ENCODE peak calls at places on chromosome 1, in six cellular contexts. W is HCT116, X is H1, G is GM12878, F is K562, B is SK-N-SH. A is an unnamed sample.

GRCh38 chr1:58779837-58780585 is 3.8 kb downstream of the JUN start:
- DNase-seq in W (no peak), X (no peak), G (no peak), F (no peak), B (no peak), A (no peak)

GRCh38 chr1:231062500-231063270 is 22.6 kb upstream of the FAM89A start:
- DNase-seq in W (no peak), X (no peak), G (no peak), F (no peak), B (no peak), A (no peak)

GRCh38 chr1:211829343-211830054 is 1.1 kb downstream of the LPGAT1 start:
- DNase-seq in W (no peak), X (peak), G (no peak), F (no peak), B (peak), A (no peak)

GRCh38 chr1:114509596-114510234 is 1.3 kb downstream of the TRIM33 start:
- DNase-seq in W (no peak), X (no peak), G (no peak), F (no peak), B (no peak), A (no peak)

GRCh38 chr1:26772687-26773086 is 15.1 kb upstream of the PIGV start:
- DNase-seq in W (no peak), X (no peak), G (no peak), F (no peak), B (no peak), A (no peak)

GRCh38 chr1:228944991-228945390 is 209.7 kb downstream of the RHOU start:
- DNase-seq in W (no peak), X (no peak), G (no peak), F (no peak), B (no peak), A (no peak)

GRCh38 chr1:16204634-16205332 is 7.7 kb downstream of the ARHGEF19 start:
- DNase-seq in W (no peak), X (peak), G (no peak), F (peak), B (peak), A (no peak)

GRCh38 chr1:71276466-71276865 is 195.6 kb upstream of the ZRANB2 start:
- DNase-seq in W (no peak), X (no peak), G (no peak), F (no peak), B (no peak), A (no peak)

GRCh38 chr1:167720965-167721616 is 691 bp upstream of the MPZL1 start:
- DNase-seq in W (no peak), X (no peak), G (no peak), F (no peak), B (peak), A (no peak)

GRCh38 chr1:22969224-22969829 is 3.3 kb downstream of the LACTBL1 start:
- DNase-seq in W (no peak), X (no peak), G (no peak), F (no peak), B (peak), A (no peak)

GRCh38 chr1:74811421-74812179 is 78.6 kb downstream of the TYW3 start:
- DNase-seq in W (no peak), X (no peak), G (no peak), F (no peak), B (no peak), A (no peak)

GRCh38 chr1:225835752-225836151 is 25.8 kb downstream of the EPHX1 start:
- DNase-seq in W (no peak), X (no peak), G (no peak), F (no peak), B (no peak), A (no peak)

GRCh38 chr1:244413736-244414135 is 38.0 kb downstream of the ADSS2 start:
- DNase-seq in W (no peak), X (no peak), G (no peak), F (no peak), B (no peak), A (no peak)

GRCh38 chr1:207644852-207645631 is at the start of gene CR1L:
- DNase-seq in W (no peak), X (no peak), G (no peak), F (peak), B (peak), A (no peak)

GRCh38 chr1:66402194-66402593 is 131.8 kb upstream of the SGIP1 start:
- DNase-seq in W (no peak), X (no peak), G (peak), F (no peak), B (no peak), A (no peak)

GRCh38 chr1:243378666-243379065 is 122.8 kb downstream of the SDCCAG8 start:
- DNase-seq in W (no peak), X (no peak), G (no peak), F (no peak), B (no peak), A (no peak)

GRCh38 chr1:212749924-212750535 is 41.5 kb downstream of the NSL1 start:
- DNase-seq in W (peak), X (no peak), G (peak), F (peak), B (peak), A (peak)

GRCh38 chr1:8671313-8671917 is 146.0 kb downstream of the RERE start:
- DNase-seq in W (peak), X (no peak), G (no peak), F (peak), B (peak), A (no peak)

GRCh38 chr1:29829448-29830344 is 593.4 kb downstream of the PTPRU start:
- DNase-seq in W (no peak), X (peak), G (no peak), F (no peak), B (no peak), A (no peak)

GRCh38 chr1:117540532-117540931 is 65.3 kb upstream of the TENT5C start:
- DNase-seq in W (no peak), X (no peak), G (no peak), F (no peak), B (no peak), A (no peak)

GRCh38 chr1:174239541-174239940 is 80.2 kb downstream of the RABGAP1L start:
- DNase-seq in W (no peak), X (no peak), G (no peak), F (no peak), B (no peak), A (no peak)

GRCh38 chr1:10694633-10695627 is 101.5 kb downstream of the CASZ1 start:
- DNase-seq in W (peak), X (peak), G (no peak), F (peak), B (peak), A (no peak)

GRCh38 chr1:183097438-183098051 is 74.3 kb downstream of the LAMC1 start:
- DNase-seq in W (no peak), X (no peak), G (no peak), F (no peak), B (no peak), A (no peak)

GRCh38 chr1:63877816-63878215 is 104.0 kb downstream of the ROR1 start:
- DNase-seq in W (peak), X (no peak), G (no peak), F (no peak), B (no peak), A (no peak)

GRCh38 chr1:208189183-208189582 is 55.0 kb downstream of the PLXNA2 start:
- DNase-seq in W (no peak), X (no peak), G (peak), F (peak), B (no peak), A (no peak)

GRCh38 chr1:20160034-20160433 is 20.9 kb downstream of the PLA2G2F start:
- DNase-seq in W (peak), X (no peak), G (no peak), F (no peak), B (no peak), A (no peak)

GRCh38 chr1:186375929-186376330 is 292 bp downstream of the ODR4 start:
- DNase-seq in W (no peak), X (no peak), G (no peak), F (no peak), B (no peak), A (no peak)

GRCh38 chr1:199913313-199913712 is 114.2 kb upstream of the NR5A2 start:
- DNase-seq in W (no peak), X (no peak), G (no peak), F (no peak), B (no peak), A (no peak)

GRCh38 chr1:226201029-226201593 is 14.6 kb upstream of the ACBD3 start:
- DNase-seq in W (peak), X (no peak), G (no peak), F (peak), B (no peak), A (no peak)

GRCh38 chr1:188023206-188023605 is 1194.5 kb downstream of the PLA2G4A start:
- DNase-seq in W (no peak), X (no peak), G (no peak), F (no peak), B (no peak), A (no peak)

DNA sequence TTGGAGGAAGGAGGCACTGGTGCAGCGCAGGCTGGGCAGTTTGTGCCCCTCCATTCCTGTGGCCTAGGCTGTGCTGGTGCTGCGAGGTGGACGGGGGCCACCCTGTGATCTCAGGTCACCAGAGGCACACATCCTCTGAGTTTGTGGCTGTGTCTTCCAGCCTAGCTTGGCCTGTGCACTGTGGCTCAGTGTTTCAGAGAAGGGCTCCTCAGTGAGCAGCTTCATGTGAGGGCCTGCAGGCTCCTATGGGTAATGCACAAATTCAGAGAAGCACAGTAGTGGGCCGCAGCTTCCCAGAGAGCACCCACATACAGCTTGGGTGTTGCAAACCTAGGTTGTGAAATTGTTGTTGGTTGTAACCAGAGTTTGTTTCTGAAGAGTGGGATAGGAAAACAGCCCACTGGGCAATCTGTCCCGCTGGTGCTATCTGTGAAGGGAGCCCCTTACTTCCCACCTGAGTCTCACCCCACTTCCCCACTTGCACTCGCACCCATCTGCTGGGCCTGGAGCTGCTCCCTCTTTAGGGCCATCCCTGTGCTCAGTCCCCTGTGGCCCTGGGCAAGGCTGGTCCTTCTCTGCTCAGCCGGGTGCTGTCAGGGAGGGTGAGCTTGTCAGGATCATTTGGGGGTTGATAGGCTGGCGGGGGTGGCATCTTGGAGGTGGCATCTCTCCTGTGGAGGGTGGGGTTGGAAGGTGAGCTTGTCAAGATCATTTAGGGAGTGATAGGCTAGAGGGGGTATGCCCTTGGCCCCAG is 30.2 kb downstream of the SNAP47 start:
- DNase-seq in W (no peak), X (no peak), G (no peak), F (no peak), B (no peak), A (no peak)
- H3K9ac ChIP-seq in W (no peak), X (no peak), G (no peak), F (no peak), B (no peak), A (no peak)

DNA sequence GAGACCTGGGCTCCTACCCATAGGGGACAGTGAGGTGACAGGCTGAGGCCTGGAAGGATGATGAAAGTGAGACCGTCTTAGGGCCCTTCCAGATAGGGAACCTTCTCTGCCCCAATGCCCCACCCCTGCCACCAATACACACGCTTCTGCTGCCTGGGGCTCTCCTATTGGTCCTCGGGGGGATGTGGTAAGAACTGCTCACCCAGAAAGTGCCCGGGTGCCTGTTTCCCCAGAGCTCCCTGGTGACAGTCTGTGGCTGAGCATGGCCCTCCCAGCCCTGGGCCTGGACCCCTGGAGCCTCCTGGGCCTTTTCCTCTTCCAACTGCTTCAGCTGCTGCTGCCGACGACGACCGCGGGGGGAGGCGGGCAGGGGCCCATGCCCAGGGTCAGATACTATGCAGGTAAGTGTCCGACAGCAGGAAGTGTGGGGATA is 948 bp downstream of the SEMA4A start:
- DNase-seq in W (no peak), X (no peak), G (peak), F (no peak), B (no peak), A (no peak)
- TF ChIP-seq POLR2AphosphoS5 in W (no peak), X (no peak), G (peak), F (no peak), B (no peak), A (no peak)

GRCh38 chr1:54404939-54405880 is 984 bp downstream of the SSBP3 start:
- DNase-seq in W (no peak), X (no peak), G (no peak), F (peak), B (peak), A (no peak)

GRCh38 chr1:54404263-54404662 is 1.9 kb downstream of the SSBP3 start:
- DNase-seq in W (no peak), X (no peak), G (no peak), F (no peak), B (no peak), A (no peak)

GRCh38 chr1:54402896-54403295 is 3.3 kb downstream of the SSBP3 start:
- DNase-seq in W (no peak), X (no peak), G (no peak), F (no peak), B (no peak), A (no peak)

GRCh38 chr1:54403377-54403776 is 2.8 kb downstream of the SSBP3 start:
- DNase-seq in W (no peak), X (no peak), G (no peak), F (no peak), B (no peak), A (no peak)

DNA sequence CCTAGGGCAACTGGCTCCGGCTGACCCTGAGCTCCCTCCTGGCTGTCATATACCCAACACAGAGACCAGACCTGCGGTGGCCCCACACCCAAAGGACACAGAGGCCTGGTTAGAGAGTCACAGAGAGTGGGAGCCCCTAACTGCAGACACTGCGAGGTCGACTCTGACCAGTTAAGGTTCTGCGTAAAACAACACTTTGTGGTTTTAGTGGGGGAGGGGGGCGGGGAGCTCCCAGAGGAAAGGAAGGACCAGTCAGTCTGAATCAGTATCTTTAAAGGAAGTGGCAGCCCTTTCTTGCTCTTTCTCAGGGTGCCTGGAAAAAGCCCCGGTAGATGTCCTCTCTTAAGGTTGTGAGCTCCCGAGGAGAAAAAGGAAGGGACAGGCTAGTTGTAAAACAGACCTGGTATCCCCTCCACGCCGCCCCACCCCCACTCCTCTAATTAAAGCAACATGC is 2.4 kb downstream of the SSBP3 start:
- DNase-seq in W (no peak), X (no peak), G (no peak), F (peak), B (no peak), A (no peak)
- H3K9ac ChIP-seq in W (no peak), X (no peak), G (peak), F (peak), B (peak), A (peak)

DNA sequence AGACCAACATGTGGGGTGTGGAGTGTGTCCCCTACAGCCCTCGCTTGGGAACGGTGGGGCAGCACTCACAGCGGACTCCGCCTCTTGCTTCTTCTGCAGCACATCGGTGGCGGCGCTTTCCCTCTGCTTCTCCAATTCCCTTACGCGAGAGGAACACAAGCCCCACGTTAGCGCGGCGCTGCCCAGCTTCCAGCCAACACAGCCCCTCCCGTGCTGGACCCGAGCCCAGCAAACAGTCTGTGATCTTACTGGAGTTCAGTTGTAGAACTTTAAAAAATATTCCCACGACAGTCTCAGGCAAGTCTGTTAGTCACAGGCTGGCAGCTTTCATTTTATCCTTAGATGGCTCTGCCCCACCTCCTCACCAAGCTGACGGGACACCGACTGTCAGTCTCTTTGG is 13.6 kb downstream of the THAP3 start:
- DNase-seq in W (no peak), X (no peak), G (no peak), F (no peak), B (no peak), A (no peak)
- TF ChIP-seq POLR2AphosphoS5 in W (no peak), X (no peak), G (no peak), F (no peak), B (no peak), A (no peak)

DNA sequence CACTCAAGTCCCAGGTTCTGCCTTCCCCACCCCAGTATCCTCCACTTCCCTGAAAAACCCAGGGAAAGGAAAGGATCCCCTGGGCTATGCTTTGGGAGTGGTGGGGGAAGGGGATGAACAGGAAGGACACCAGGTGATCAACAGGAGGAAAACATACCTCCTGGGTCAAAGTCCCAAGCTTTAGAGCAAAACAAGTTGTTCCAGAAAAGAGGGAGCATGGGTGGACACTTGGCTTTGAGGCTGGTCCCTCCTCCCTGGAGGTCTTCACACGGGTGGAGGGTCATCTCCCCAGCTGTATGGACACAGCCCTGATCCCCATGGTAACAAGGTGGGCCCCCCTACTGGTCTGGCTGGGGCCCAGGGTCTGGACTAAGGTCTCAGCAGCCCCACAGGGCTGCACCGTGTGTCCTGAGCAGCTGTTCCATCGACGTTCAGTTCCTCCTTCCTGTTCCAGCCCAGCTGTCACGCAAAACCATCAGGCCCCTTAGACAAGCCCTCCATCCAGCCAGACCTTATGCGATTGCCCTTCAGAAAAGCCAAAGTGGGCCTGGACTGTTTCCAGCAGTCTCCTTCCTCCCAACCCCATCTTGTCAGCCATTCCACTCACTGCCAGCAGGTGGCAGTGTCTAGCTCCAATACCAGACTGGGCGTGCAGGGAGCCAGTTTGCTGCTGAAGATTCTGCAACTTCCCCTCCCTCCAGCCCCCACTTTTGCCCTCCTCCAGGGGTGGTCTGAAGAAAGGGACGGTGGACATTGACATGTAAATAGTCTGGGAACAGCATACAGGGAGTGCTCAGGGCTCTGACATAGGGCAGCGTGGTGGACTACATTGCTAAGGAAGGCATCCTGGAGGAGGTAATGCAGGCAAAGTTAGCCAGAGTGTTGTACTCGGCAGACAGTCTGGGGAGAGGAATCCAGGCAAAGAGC is 2.9 kb upstream of the PDZK1IP1 start:
- DNase-seq in W (peak), X (peak), G (no peak), F (peak), B (peak), A (no peak)
- H3K9ac ChIP-seq in W (no peak), X (no peak), G (no peak), F (peak), B (no peak), A (no peak)

GRCh38 chr1:81230983-81231728 is 569.6 kb upstream of the ADGRL2 start:
- DNase-seq in W (no peak), X (no peak), G (no peak), F (no peak), B (no peak), A (no peak)

GRCh38 chr1:81225769-81226602 is 574.7 kb upstream of the ADGRL2 start:
- DNase-seq in W (no peak), X (no peak), G (peak), F (no peak), B (no peak), A (no peak)

GRCh38 chr1:81228926-81229325 is 571.8 kb upstream of the ADGRL2 start:
- DNase-seq in W (no peak), X (no peak), G (no peak), F (no peak), B (peak), A (no peak)

GRCh38 chr1:81224222-81224621 is 576.5 kb upstream of the ADGRL2 start:
- DNase-seq in W (no peak), X (no peak), G (no peak), F (no peak), B (no peak), A (no peak)

GRCh38 chr1:81226603-81226928 is 574.2 kb upstream of the ADGRL2 start:
- DNase-seq in W (no peak), X (no peak), G (no peak), F (no peak), B (no peak), A (no peak)
- TF ChIP-seq POLR2AphosphoS5 in W (no peak), X (no peak), G (no peak), F (no peak), B (no peak), A (no peak)